ENCODE peak calls at places on chromosome 21, in five cellular contexts. G, T, X, I and O are unnamed samples.

GRCh38 chr21:33975548-33976081 is 60.0 kb upstream of the ATP5PO start:
- DNase-seq in G (no peak), T (no peak), X (no peak), I (no peak), O (no peak)

GRCh38 chr21:36437745-36438128 is 42.2 kb downstream of the CLDN14 start:
- DNase-seq in G (no peak), T (no peak), X (no peak), I (peak), O (no peak)

GRCh38 chr21:33640697-33641338 is 723 bp downstream of the CRYZL1 start:
- DNase-seq in G (peak), T (peak), X (peak), I (peak), O (no peak)

GRCh38 chr21:43936186-43936967 is 71.4 kb downstream of the AGPAT3 start:
- DNase-seq in G (no peak), T (no peak), X (no peak), I (no peak), O (no peak)

GRCh38 chr21:34908424-34909055 is 140.6 kb downstream of the RUNX1 start:
- DNase-seq in G (no peak), T (no peak), X (no peak), I (no peak), O (no peak)

GRCh38 chr21:43598416-43599120 is 60.7 kb downstream of the HSF2BP start:
- DNase-seq in G (no peak), T (no peak), X (peak), I (no peak), O (no peak)

GRCh38 chr21:32360401-32360981 is 32.3 kb downstream of the URB1 start:
- DNase-seq in G (peak), T (no peak), X (no peak), I (no peak), O (no peak)

GRCh38 chr21:32378956-32379355 is 13.9 kb downstream of the URB1 start:
- DNase-seq in G (no peak), T (no peak), X (no peak), I (no peak), O (peak)

GRCh38 chr21:27532081-27532480 is 565.2 kb upstream of the ADAMTS5 start:
- DNase-seq in G (no peak), T (no peak), X (no peak), I (no peak), O (no peak)

GRCh38 chr21:43626390-43626789 is 32.9 kb downstream of the HSF2BP start:
- DNase-seq in G (no peak), T (no peak), X (no peak), I (no peak), O (no peak)

GRCh38 chr21:25127811-25128210 is 479.5 kb downstream of the MRPL39 start:
- DNase-seq in G (no peak), T (no peak), X (no peak), I (no peak), O (no peak)

GRCh38 chr21:37582613-37583012 is 216.0 kb downstream of the DYRK1A start:
- DNase-seq in G (peak), T (peak), X (peak), I (peak), O (no peak)

GRCh38 chr21:16533692-16534407 is 804.1 kb downstream of the USP25 start:
- DNase-seq in G (no peak), T (no peak), X (no peak), I (no peak), O (no peak)

GRCh38 chr21:31490471-31490870 is 146.4 kb upstream of the TIAM1 start:
- DNase-seq in G (no peak), T (no peak), X (no peak), I (no peak), O (peak)

GRCh38 chr21:43810505-43811261 is 21.3 kb downstream of the RRP1 start:
- DNase-seq in G (peak), T (peak), X (peak), I (peak), O (peak)

GRCh38 chr21:21163904-21164303 is 165.7 kb downstream of the NCAM2 start:
- DNase-seq in G (peak), T (peak), X (peak), I (peak), O (no peak)

GRCh38 chr21:45982256-45982757 is 737 bp downstream of the COL6A1 start:
- DNase-seq in G (no peak), T (no peak), X (peak), I (peak), O (peak)

GRCh38 chr21:45981154-45981606 is 390 bp upstream of the COL6A1 start:
- DNase-seq in G (peak), T (peak), X (peak), I (peak), O (peak)

GRCh38 chr21:45982758-45983731 is 1.5 kb downstream of the COL6A1 start:
- DNase-seq in G (no peak), T (no peak), X (no peak), I (peak), O (peak)

GRCh38 chr21:45980697-45981096 is 873 bp upstream of the COL6A1 start:
- DNase-seq in G (no peak), T (no peak), X (no peak), I (no peak), O (no peak)

GRCh38 chr21:45981641-45982255 is at the start of gene COL6A1:
- DNase-seq in G (peak), T (no peak), X (peak), I (peak), O (peak)
- TF ChIP-seq POLR2A in G (peak), T (peak), X (peak), I (peak), O (no peak)

GRCh38 chr21:42513985-42514882 is 582 bp downstream of the SLC37A1 start:
- DNase-seq in G (no peak), T (no peak), X (peak), I (no peak), O (peak)
- TF ChIP-seq POLR2A in G (no peak), T (no peak), X (peak), I (no peak), O (no peak)

GRCh38 chr21:42317341-42317741 is 2.1 kb upstream of the TFF3 start:
- DNase-seq in G (no peak), T (no peak), X (no peak), I (no peak), O (no peak)
- TF ChIP-seq POLR2A in G (no peak), T (no peak), X (no peak), I (no peak), O (no peak)

GRCh38 chr21:39348040-39348354 is 891 bp downstream of the HMGN1 start:
- DNase-seq in G (no peak), T (no peak), X (no peak), I (no peak), O (no peak)

GRCh38 chr21:39347537-39347936 is 1.4 kb downstream of the HMGN1 start:
- DNase-seq in G (no peak), T (no peak), X (no peak), I (no peak), O (no peak)

GRCh38 chr21:39350094-39351006 is 1.5 kb upstream of the HMGN1 start:
- DNase-seq in G (no peak), T (no peak), X (no peak), I (no peak), O (no peak)

GRCh38 chr21:39349211-39350093 is 564 bp upstream of the HMGN1 start:
- DNase-seq in G (peak), T (peak), X (peak), I (peak), O (peak)

DNA sequence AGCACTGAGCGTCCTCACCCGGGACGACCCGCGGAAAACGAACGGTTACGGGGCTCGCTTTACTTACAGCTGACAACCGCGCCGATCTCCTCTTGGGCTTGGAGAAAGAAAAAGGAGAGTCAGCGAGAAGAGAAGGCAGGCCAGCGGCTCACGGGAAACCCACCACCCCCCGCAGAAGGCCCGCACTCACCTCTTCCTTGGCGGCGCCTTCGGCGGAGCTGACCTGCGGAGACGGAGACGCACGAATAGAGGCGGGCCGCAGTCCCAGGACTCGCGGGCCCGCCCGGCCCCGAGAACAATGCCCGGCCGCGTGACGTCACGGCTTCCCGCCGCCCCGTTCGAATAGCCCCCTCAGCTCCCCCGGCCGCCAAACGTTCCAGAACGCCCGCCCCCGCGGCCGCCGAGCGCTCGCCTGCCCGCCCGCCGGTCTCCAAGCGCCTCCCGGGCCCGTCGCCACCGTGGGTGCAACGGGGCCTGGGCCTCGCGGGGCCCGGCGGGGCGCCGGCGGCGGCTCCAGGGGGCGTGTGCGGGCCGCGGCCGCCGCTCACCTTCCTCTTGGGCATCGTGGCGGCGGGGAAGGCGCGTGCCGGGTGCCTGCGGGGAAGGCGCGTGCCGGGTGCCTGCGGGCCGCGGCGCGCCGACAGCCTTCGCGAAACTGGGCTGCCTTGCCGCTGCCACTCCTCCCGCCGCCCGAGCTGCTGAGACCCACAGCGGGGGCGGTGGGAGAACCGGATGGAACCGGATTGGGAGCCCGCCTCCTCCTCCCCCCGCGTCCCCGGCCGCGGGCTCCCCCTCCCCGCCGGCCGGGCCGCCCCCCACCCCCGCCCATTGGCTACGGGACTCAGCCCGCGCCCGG is at the start of gene HMGN1:
- DNase-seq in G (peak), T (no peak), X (peak), I (peak), O (peak)
- TF ChIP-seq POLR2A in G (peak), T (no peak), X (peak), I (peak), O (no peak)